ENCODE peak calls at places on chromosome 6, in six cellular contexts. Z is fibroblast of lung; C is GM23338; E is kidney epithelial cell; F is choroid plexus epithelial cell; O is stimulated activated CD4-positive, alpha-beta T cell treated with anti-CD3 and anti-CD28 coated beads, Interleukin-12 subunit alpha, Interleukin-12 subunit beta, amount 100 ng/mL, for 4 hours. J is an unnamed sample.

GRCh38 chr6:145189836-145190235 is 545.5 kb downstream of the EPM2A start:
- DNase-seq in Z (no peak), C (no peak), E (no peak), F (no peak), O (no peak), J (no peak)

GRCh38 chr6:26388014-26388413 is 5.1 kb downstream of the BTN2A2 start:
- DNase-seq in Z (no peak), C (peak; percentile 22), E (no peak), F (no peak), O (no peak), J (no peak)

GRCh38 chr6:17719323-17720041 is 12.8 kb upstream of the NUP153 start:
- DNase-seq in Z (no peak), C (no peak), E (no peak), F (no peak), O (no peak), J (no peak)

GRCh38 chr6:83216806-83217205 is 23.6 kb downstream of the RWDD2A start:
- DNase-seq in Z (peak; percentile 36), C (no peak), E (no peak), F (peak; percentile 42), O (no peak), J (no peak)

GRCh38 chr6:32082951-32083350 is 26.2 kb downstream of the TNXB start:
- DNase-seq in Z (peak; percentile 84), C (no peak), E (no peak), F (peak; percentile 77), O (no peak), J (peak; percentile 76)

GRCh38 chr6:31399589-31400466 is 3.6 kb upstream of the MICA start:
- DNase-seq in Z (peak; percentile 92), C (peak; percentile 86), E (peak; percentile 54), F (peak; percentile 88), O (peak; percentile 50), J (peak; percentile 87)

GRCh38 chr6:164753517-164753916 is 555.9 kb downstream of the C6orf118 start:
- DNase-seq in Z (peak; percentile 87), C (no peak), E (peak; percentile 44), F (peak; percentile 0), O (no peak), J (peak; percentile 6)

GRCh38 chr6:165900970-165901369 is 237.9 kb upstream of the PDE10A start:
- DNase-seq in Z (no peak), C (no peak), E (no peak), F (no peak), O (no peak), J (no peak)

GRCh38 chr6:87945966-87946365 is 101.7 kb upstream of the SPACA1 start:
- DNase-seq in Z (peak; percentile 11), C (no peak), E (no peak), F (no peak), O (no peak), J (peak; percentile 5)